ENCODE peak calls at places on chromosomes 16 and 17, in seven cellular contexts. X is NCI-H2081; J is activated CD4-positive, CD25-positive, alpha-beta regulatory T cell treated with anti-CD3 and anti-CD28 coated beads, Interleukin-2, amount 50 U/mL, for 16 hours; A is ELR; W is stimulated activated CD4-positive, alpha-beta T cell treated with anti-CD3 and anti-CD28 coated beads, Interleukin-4, amount 100 ng/mL, for 1 hour; O is HEK293T; Z is NCI-H2171. S is an unnamed sample.

GRCh38 chr16:66859397-66860068 is 15.3 kb downstream of the CA7 start:
- DNase-seq in X (no peak), Z (no peak), J (no peak), W (no peak), O (no peak), A (no peak), S (no peak)

GRCh38 chr17:45849536-45849990 is 4.9 kb downstream of the SPPL2C start:
- DNase-seq in O (no peak), A (no peak), W (no peak), Z (no peak), X (no peak), J (no peak), S (no peak)

GRCh38 chr17:44543213-44543904 is 13.9 kb upstream of the FZD2 start:
- DNase-seq in O (no peak), X (no peak), A (peak; percentile 100), J (no peak), Z (no peak), W (no peak), S (no peak)

GRCh38 chr17:13273744-13274295 is 256.0 kb upstream of the ELAC2 start:
- DNase-seq in W (no peak), A (peak; percentile 6), Z (no peak), X (no peak), O (no peak), J (no peak), S (no peak)

GRCh38 chr17:27543958-27544349 is 87.0 kb upstream of the LGALS9 start:
- DNase-seq in J (no peak), Z (no peak), A (no peak), W (no peak), O (no peak), X (no peak), S (no peak)

GRCh38 chr16:11034481-11034931 is 90.1 kb downstream of the CLEC16A start:
- DNase-seq in J (no peak), A (no peak), W (no peak), X (no peak), O (no peak), Z (no peak), S (no peak)

GRCh38 chr17:47698749-47699535 is 5.0 kb downstream of the TBKBP1 start:
- DNase-seq in A (peak; percentile 72), Z (no peak), X (peak; percentile 50), O (peak; percentile 91), W (peak; percentile 88), J (peak; percentile 72), S (peak; percentile 74)

GRCh38 chr17:8079291-8080207 is 8.0 kb downstream of the ALOX12B start:
- DNase-seq in O (peak; percentile 90), A (peak; percentile 66), W (peak; percentile 81), J (peak; percentile 52), Z (peak; percentile 88), X (peak; percentile 84), S (peak; percentile 87)

GRCh38 chr16:12255919-12256665 is 279.6 kb downstream of the SNX29 start:
- DNase-seq in J (no peak), A (no peak), X (peak; percentile 22), Z (no peak), W (no peak), O (no peak), S (no peak)

GRCh38 chr17:50055055-50055425 is 870 bp upstream of the ITGA3 start:
- DNase-seq in A (peak; percentile 53), O (no peak), X (peak; percentile 75), Z (peak; percentile 56), W (no peak), J (no peak), S (peak; percentile 87)

GRCh38 chr17:83103200-83103937 is 24.0 kb downstream of the METRNL start:
- DNase-seq in O (peak; percentile 77), Z (no peak), W (peak; percentile 50), A (peak; percentile 72), J (no peak), X (no peak), S (no peak)

GRCh38 chr16:70651524-70651923 is 5.2 kb downstream of the IL34 start:
- DNase-seq in O (no peak), J (no peak), Z (no peak), W (no peak), X (no peak), A (peak; percentile 53), S (no peak)

GRCh38 chr16:11401161-11402050 is 56.1 kb downstream of the RMI2 start:
- DNase-seq in Z (peak; percentile 36), A (no peak), W (no peak), O (no peak), J (no peak), X (no peak), S (peak; percentile 81)

GRCh38 chr17:59954856-59955255 is 9.7 kb downstream of the RNFT1 start:
- DNase-seq in O (no peak), Z (no peak), X (no peak), J (no peak), A (no peak), W (no peak), S (no peak)

GRCh38 chr16:85309656-85310587 is 197.7 kb upstream of the CIBAR2 start:
- DNase-seq in J (no peak), Z (peak; percentile 45), A (no peak), O (no peak), W (no peak), X (no peak), S (no peak)